ENCODE peak calls at places on chromosomes 6 and 20, in seven cellular contexts. One of them, this sample, is unnamed.

GRCh38 chr6:34478796-34479195 is 12.9 kb downstream of the PACSIN1 start:
- DNase-seq in NCI-H446: no peak
- DNase-seq in heart right ventricle: no peak
- DNase-seq in naive thymus-derived CD4-positive, alpha-beta T cell: no peak
- DNase-seq in stimulated activated CD4-positive, alpha-beta T cell treated with anti-CD3 and anti-CD28 coated beads, Interleukin-4, amount 100 ng/mL, for 1 hour: no peak
- DNase-seq in NCI-H774: no peak
- DNase-seq in T-helper 9 cell: no peak
- DNase-seq in this sample: no peak

GRCh38 chr6:105015482-105015881 is 58.6 kb downstream of the LIN28B start:
- DNase-seq in NCI-H446: no peak
- DNase-seq in naive thymus-derived CD4-positive, alpha-beta T cell: no peak
- DNase-seq in NCI-H774: no peak
- DNase-seq in heart right ventricle: no peak
- DNase-seq in stimulated activated CD4-positive, alpha-beta T cell treated with anti-CD3 and anti-CD28 coated beads, Interleukin-4, amount 100 ng/mL, for 1 hour: no peak
- DNase-seq in T-helper 9 cell: no peak
- DNase-seq in this sample: no peak

GRCh38 chr6:12297363-12298016 is 7.3 kb downstream of the EDN1 start:
- DNase-seq in naive thymus-derived CD4-positive, alpha-beta T cell: no peak
- DNase-seq in NCI-H446: no peak
- DNase-seq in heart right ventricle: no peak
- DNase-seq in stimulated activated CD4-positive, alpha-beta T cell treated with anti-CD3 and anti-CD28 coated beads, Interleukin-4, amount 100 ng/mL, for 1 hour: no peak
- DNase-seq in T-helper 9 cell: no peak
- DNase-seq in NCI-H774: no peak
- DNase-seq in this sample: no peak

GRCh38 chr20:59802018-59802417 is 131.4 kb downstream of the SYCP2 start:
- DNase-seq in NCI-H446: no peak
- DNase-seq in T-helper 9 cell: no peak
- DNase-seq in naive thymus-derived CD4-positive, alpha-beta T cell: no peak
- DNase-seq in NCI-H774: no peak
- DNase-seq in heart right ventricle: no peak
- DNase-seq in stimulated activated CD4-positive, alpha-beta T cell treated with anti-CD3 and anti-CD28 coated beads, Interleukin-4, amount 100 ng/mL, for 1 hour: no peak
- DNase-seq in this sample: no peak

GRCh38 chr6:99216959-99217358 is 132.5 kb downstream of the FAXC start:
- DNase-seq in NCI-H446: no peak
- DNase-seq in stimulated activated CD4-positive, alpha-beta T cell treated with anti-CD3 and anti-CD28 coated beads, Interleukin-4, amount 100 ng/mL, for 1 hour: no peak
- DNase-seq in naive thymus-derived CD4-positive, alpha-beta T cell: no peak
- DNase-seq in heart right ventricle: no peak
- DNase-seq in T-helper 9 cell: no peak
- DNase-seq in NCI-H774: no peak
- DNase-seq in this sample: no peak

GRCh38 chr6:92777146-92777740 is 642.1 kb downstream of the EPHA7 start:
- DNase-seq in stimulated activated CD4-positive, alpha-beta T cell treated with anti-CD3 and anti-CD28 coated beads, Interleukin-4, amount 100 ng/mL, for 1 hour: no peak
- DNase-seq in T-helper 9 cell: no peak
- DNase-seq in NCI-H774: peak; percentile 81
- DNase-seq in heart right ventricle: no peak
- DNase-seq in naive thymus-derived CD4-positive, alpha-beta T cell: no peak
- DNase-seq in NCI-H446: peak; percentile 12
- DNase-seq in this sample: peak; percentile 42

GRCh38 chr6:7556394-7557106 is 15.1 kb downstream of the DSP start:
- DNase-seq in T-helper 9 cell: no peak
- DNase-seq in NCI-H774: no peak
- DNase-seq in naive thymus-derived CD4-positive, alpha-beta T cell: no peak
- DNase-seq in heart right ventricle: no peak
- DNase-seq in stimulated activated CD4-positive, alpha-beta T cell treated with anti-CD3 and anti-CD28 coated beads, Interleukin-4, amount 100 ng/mL, for 1 hour: no peak
- DNase-seq in NCI-H446: no peak
- DNase-seq in this sample: no peak

GRCh38 chr6:27669798-27670301 is 196.9 kb upstream of the ZNF184 start:
- DNase-seq in T-helper 9 cell: no peak
- DNase-seq in NCI-H774: no peak
- DNase-seq in naive thymus-derived CD4-positive, alpha-beta T cell: peak; percentile 11
- DNase-seq in NCI-H446: no peak
- DNase-seq in stimulated activated CD4-positive, alpha-beta T cell treated with anti-CD3 and anti-CD28 coated beads, Interleukin-4, amount 100 ng/mL, for 1 hour: no peak
- DNase-seq in heart right ventricle: no peak
- DNase-seq in this sample: no peak

GRCh38 chr6:163940705-163941470 is 526.4 kb downstream of the QKI start:
- DNase-seq in naive thymus-derived CD4-positive, alpha-beta T cell: no peak
- DNase-seq in heart right ventricle: no peak
- DNase-seq in stimulated activated CD4-positive, alpha-beta T cell treated with anti-CD3 and anti-CD28 coated beads, Interleukin-4, amount 100 ng/mL, for 1 hour: no peak
- DNase-seq in T-helper 9 cell: no peak
- DNase-seq in NCI-H774: no peak
- DNase-seq in NCI-H446: no peak
- DNase-seq in this sample: no peak

GRCh38 chr20:20009784-20010253 is 7.3 kb upstream of the NAA20 start:
- DNase-seq in T-helper 9 cell: no peak
- DNase-seq in NCI-H446: no peak
- DNase-seq in heart right ventricle: no peak
- DNase-seq in NCI-H774: no peak
- DNase-seq in naive thymus-derived CD4-positive, alpha-beta T cell: no peak
- DNase-seq in stimulated activated CD4-positive, alpha-beta T cell treated with anti-CD3 and anti-CD28 coated beads, Interleukin-4, amount 100 ng/mL, for 1 hour: no peak
- DNase-seq in this sample: no peak

GRCh38 chr20:2323051-2323450 is 27.2 kb downstream of the TGM3 start:
- DNase-seq in naive thymus-derived CD4-positive, alpha-beta T cell: no peak
- DNase-seq in T-helper 9 cell: no peak
- DNase-seq in stimulated activated CD4-positive, alpha-beta T cell treated with anti-CD3 and anti-CD28 coated beads, Interleukin-4, amount 100 ng/mL, for 1 hour: no peak
- DNase-seq in NCI-H774: no peak
- DNase-seq in heart right ventricle: no peak
- DNase-seq in NCI-H446: no peak
- DNase-seq in this sample: no peak

GRCh38 chr6:38804368-38804767 is 89.3 kb downstream of the DNAH8 start:
- DNase-seq in heart right ventricle: no peak
- DNase-seq in NCI-H774: peak; percentile 3
- DNase-seq in NCI-H446: no peak
- DNase-seq in stimulated activated CD4-positive, alpha-beta T cell treated with anti-CD3 and anti-CD28 coated beads, Interleukin-4, amount 100 ng/mL, for 1 hour: no peak
- DNase-seq in T-helper 9 cell: no peak
- DNase-seq in naive thymus-derived CD4-positive, alpha-beta T cell: no peak
- DNase-seq in this sample: no peak

GRCh38 chr20:7692478-7692877 is 247.8 kb downstream of the HAO1 start:
- DNase-seq in naive thymus-derived CD4-positive, alpha-beta T cell: no peak
- DNase-seq in T-helper 9 cell: no peak
- DNase-seq in stimulated activated CD4-positive, alpha-beta T cell treated with anti-CD3 and anti-CD28 coated beads, Interleukin-4, amount 100 ng/mL, for 1 hour: no peak
- DNase-seq in NCI-H446: no peak
- DNase-seq in NCI-H774: no peak
- DNase-seq in heart right ventricle: no peak
- DNase-seq in this sample: no peak

GRCh38 chr6:98844244-98845161 is 10.1 kb downstream of the POU3F2 start:
- DNase-seq in heart right ventricle: no peak
- DNase-seq in NCI-H774: no peak
- DNase-seq in stimulated activated CD4-positive, alpha-beta T cell treated with anti-CD3 and anti-CD28 coated beads, Interleukin-4, amount 100 ng/mL, for 1 hour: no peak
- DNase-seq in naive thymus-derived CD4-positive, alpha-beta T cell: no peak
- DNase-seq in T-helper 9 cell: no peak
- DNase-seq in NCI-H446: no peak
- DNase-seq in this sample: no peak